ENCODE peak calls at places on chromosomes 13 and 19, in four cellular contexts. M, E, C and U are unnamed samples.

GRCh38 chr13:23960566-23961156 is 63.4 kb upstream of the C1QTNF9B start:
- DNase-seq in C (no peak), M (peak), E (peak), U (peak)

GRCh38 chr13:88648598-88649373 is 977.6 kb downstream of the SLITRK5 start:
- DNase-seq in C (no peak), E (no peak), M (no peak), U (no peak)

GRCh38 chr13:62512194-62513141 is 1096.8 kb upstream of the PCDH20 start:
- DNase-seq in E (peak), C (no peak), M (peak), U (peak)

GRCh38 chr19:35882074-35882832 is 13.9 kb downstream of the APLP1 start:
- DNase-seq in E (peak), M (peak), C (peak), U (peak)

GRCh38 chr13:92901739-92902138 is 324.9 kb upstream of the GPC6 start:
- DNase-seq in M (no peak), C (no peak), E (no peak), U (no peak)

GRCh38 chr19:16527971-16528521 is 14.2 kb downstream of the CHERP start:
- DNase-seq in E (peak), C (no peak), M (no peak), U (no peak)

GRCh38 chr19:2224754-2225349 is 11.3 kb downstream of the PLEKHJ1 start:
- DNase-seq in M (no peak), C (no peak), E (no peak), U (no peak)

GRCh38 chr19:40433391-40434216 is 7.8 kb upstream of the SERTAD1 start:
- DNase-seq in C (peak), M (peak), E (peak), U (peak)

GRCh38 chr13:113647351-113648217 is 10.4 kb downstream of the ATP4B start:
- DNase-seq in C (peak), M (peak), E (no peak), U (peak)

GRCh38 chr13:27607125-27607524 is 13.2 kb downstream of the LNX2 start:
- DNase-seq in C (peak), E (peak), M (peak), U (peak)

GRCh38 chr13:78401833-78402232 is 201.5 kb downstream of the POU4F1 start:
- DNase-seq in M (no peak), C (no peak), E (peak), U (no peak)

GRCh38 chr19:872266-872951 is 12.9 kb downstream of the CFD start:
- DNase-seq in C (peak), E (peak), M (peak), U (peak)

GRCh38 chr19:7971553-7972520 is 28.4 kb upstream of the TIMM44 start:
- DNase-seq in M (no peak), E (no peak), C (no peak), U (no peak)

GRCh38 chr13:100550433-100550832 is 38.2 kb downstream of the GGACT start:
- DNase-seq in E (no peak), C (peak), M (peak), U (no peak)

GRCh38 chr19:5013761-5014160 is 44.8 kb downstream of the KDM4B start:
- DNase-seq in C (no peak), E (no peak), M (no peak), U (no peak)

GRCh38 chr13:99484405-99484981 is 16.8 kb upstream of the TM9SF2 start:
- DNase-seq in C (no peak), E (no peak), M (no peak), U (no peak)

GRCh38 chr19:30317403-30317802 is 54.8 kb upstream of the ZNF536 start:
- DNase-seq in M (no peak), E (no peak), C (no peak), U (no peak)

GRCh38 chr19:38173324-38174041 is 50.5 kb downstream of the DPF1 start:
- DNase-seq in C (peak), M (no peak), E (no peak), U (no peak)

GRCh38 chr19:52665529-52665928 is 27.4 kb upstream of the ZNF83 start:
- DNase-seq in C (no peak), M (no peak), E (no peak), U (no peak)

GRCh38 chr19:1445932-1446712 is 3.8 kb upstream of the APC2 start:
- DNase-seq in E (peak), C (no peak), M (no peak), U (peak)

GRCh38 chr19:12913871-12914690 is 5.0 kb downstream of the SYCE2 start:
- DNase-seq in M (peak), E (no peak), C (no peak), U (no peak)

GRCh38 chr13:32901994-32902780 is 114.0 kb upstream of the KL start:
- DNase-seq in M (peak), C (no peak), E (no peak), U (no peak)

GRCh38 chr19:39065928-39066327 is 18.2 kb upstream of the ACP7 start:
- DNase-seq in C (no peak), M (no peak), E (no peak), U (no peak)

GRCh38 chr13:100363351-100363750 is 225.2 kb downstream of the GGACT start:
- DNase-seq in E (no peak), M (peak), C (no peak), U (no peak)

GRCh38 chr19:5891938-5892771 is 11.4 kb downstream of the NDUFA11 start:
- DNase-seq in E (peak), C (no peak), M (peak), U (peak)

GRCh38 chr13:40666058-40666904 is at the start of gene FOXO1:
- DNase-seq in M (peak), E (peak), C (peak), U (peak)

GRCh38 chr13:46097015-46097414 is 7.8 kb downstream of the CPB2 start:
- DNase-seq in E (no peak), C (no peak), M (no peak), U (no peak)

GRCh38 chr13:35228536-35228935 is 248.0 kb downstream of the MAB21L1 start:
- DNase-seq in M (no peak), E (no peak), C (no peak), U (no peak)

GRCh38 chr13:87553142-87553541 is 118.0 kb upstream of the SLITRK5 start:
- DNase-seq in E (no peak), M (no peak), C (no peak), U (no peak)
- TF ChIP-seq CTCF in E (no peak), M (no peak), C (no peak), U (no peak)

GRCh38 chr13:28684257-28684656 is 25.3 kb downstream of the POMP start:
- DNase-seq in C (no peak), E (peak), M (no peak), U (no peak)

GRCh38 chr13:28680541-28680940 is 21.6 kb downstream of the POMP start:
- DNase-seq in M (no peak), C (no peak), E (no peak), U (no peak)

GRCh38 chr13:28679628-28680027 is 20.7 kb downstream of the POMP start:
- DNase-seq in C (no peak), M (no peak), E (no peak), U (no peak)

DNA sequence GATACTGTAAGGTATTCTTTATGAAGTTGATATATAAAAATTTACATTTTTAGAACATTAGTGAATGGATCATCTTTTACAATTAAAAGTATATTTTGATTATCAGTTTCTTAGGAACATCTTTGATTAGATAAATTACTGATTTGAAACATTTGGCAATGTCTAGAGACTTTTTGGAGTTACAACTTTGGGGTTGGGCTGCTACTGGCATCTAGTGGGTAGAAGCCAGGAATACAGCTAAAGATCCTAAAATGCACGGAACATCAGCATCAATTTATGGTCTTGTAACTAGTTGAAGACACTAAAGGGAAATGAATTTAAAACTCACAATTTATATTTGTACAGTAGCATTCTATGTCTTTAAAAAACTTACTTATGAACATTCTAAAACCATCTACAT is 19.9 kb downstream of the POMP start:
- DNase-seq in C (no peak), M (no peak), E (no peak), U (no peak)
- TF ChIP-seq CTCF in C (no peak), M (peak), E (no peak), U (no peak)

GRCh38 chr13:71674776-71675352 is 192.1 kb downstream of the DACH1 start:
- DNase-seq in M (no peak), E (no peak), C (no peak), U (no peak)
- TF ChIP-seq CTCF in M (no peak), E (no peak), C (no peak), U (no peak)

GRCh38 chr19:49016067-49016839 is 638 bp downstream of the LHB start:
- DNase-seq in C (no peak), M (no peak), E (no peak), U (no peak)

GRCh38 chr19:49020342-49020741 is 3.5 kb upstream of the LHB start:
- DNase-seq in C (no peak), E (no peak), M (no peak), U (no peak)

GRCh38 chr19:49017041-49017665 is at the start of gene LHB:
- DNase-seq in M (no peak), E (no peak), C (no peak), U (no peak)

GRCh38 chr19:49019242-49019932 is 2.5 kb upstream of the LHB start:
- DNase-seq in E (peak), C (peak), M (peak), U (peak)

DNA sequence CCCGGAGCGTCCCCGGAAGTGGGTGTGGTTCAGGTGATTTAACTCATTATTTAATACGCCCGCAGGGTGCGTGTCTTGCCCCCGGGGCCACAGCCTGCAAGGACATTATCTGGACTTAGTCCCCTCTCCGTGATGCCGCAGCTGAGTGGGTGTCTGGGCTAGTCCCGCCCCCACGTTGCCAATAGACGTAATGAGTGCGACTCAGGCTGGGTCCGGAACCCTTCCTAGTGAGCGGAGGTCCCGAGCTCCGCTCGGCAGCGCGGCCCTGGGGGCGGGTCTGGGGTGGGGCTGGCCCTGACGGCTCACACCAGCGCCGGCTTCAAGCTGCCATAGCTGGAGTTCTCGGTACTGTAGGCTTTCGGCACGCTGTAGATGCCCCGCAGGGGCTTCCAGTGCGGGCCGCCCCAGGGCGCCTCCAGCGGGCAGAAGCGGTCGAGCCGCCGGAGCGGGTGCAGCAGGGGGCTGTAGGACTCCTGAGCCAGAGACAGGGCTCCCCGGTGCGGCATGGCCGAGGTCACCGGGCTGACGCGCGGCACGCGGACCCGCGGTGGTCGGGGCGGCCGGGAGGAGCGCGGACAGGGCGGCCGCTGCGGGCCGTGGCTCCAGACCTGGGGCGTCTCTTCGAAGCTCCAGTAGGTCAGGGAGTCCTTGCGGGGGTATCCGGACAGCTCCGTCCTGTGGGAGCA is 918 bp upstream of the LHB start:
- DNase-seq in C (peak), M (peak), E (peak), U (peak)
- TF ChIP-seq CTCF in C (peak), M (peak), E (peak), U (peak)

GRCh38 chr13:43159007-43159406 is 135.6 kb downstream of the DNAJC15 start:
- DNase-seq in C (no peak), M (peak), E (no peak), U (no peak)
- TF ChIP-seq CTCF in C (no peak), M (peak), E (peak), U (no peak)

DNA sequence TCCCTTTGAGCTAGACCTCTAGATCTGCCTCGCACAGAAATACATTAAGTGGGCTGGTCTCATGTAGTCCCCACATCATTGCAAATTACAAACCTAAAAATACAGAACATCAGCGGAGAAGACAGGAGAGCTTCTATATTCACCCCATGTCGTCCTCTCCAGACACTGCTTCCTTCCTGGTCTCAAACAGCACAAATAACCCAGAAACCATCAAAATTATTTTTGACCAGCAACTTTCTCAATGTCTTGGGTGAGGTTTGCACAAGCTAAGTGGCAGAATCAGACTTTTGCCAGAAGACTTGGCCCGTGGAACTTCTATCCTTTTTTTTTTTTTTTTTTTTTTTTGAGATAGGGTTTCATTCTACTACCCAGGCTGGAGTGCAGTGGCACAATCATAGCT is 28.2 kb downstream of the CLEC17A start:
- DNase-seq in C (no peak), M (no peak), E (no peak), U (no peak)
- TF ChIP-seq CTCF in C (no peak), M (no peak), E (no peak), U (no peak)

GRCh38 chr13:102487330-102487729 is 85.5 kb upstream of the FGF14 start:
- DNase-seq in E (no peak), M (no peak), C (no peak), U (no peak)

DNA sequence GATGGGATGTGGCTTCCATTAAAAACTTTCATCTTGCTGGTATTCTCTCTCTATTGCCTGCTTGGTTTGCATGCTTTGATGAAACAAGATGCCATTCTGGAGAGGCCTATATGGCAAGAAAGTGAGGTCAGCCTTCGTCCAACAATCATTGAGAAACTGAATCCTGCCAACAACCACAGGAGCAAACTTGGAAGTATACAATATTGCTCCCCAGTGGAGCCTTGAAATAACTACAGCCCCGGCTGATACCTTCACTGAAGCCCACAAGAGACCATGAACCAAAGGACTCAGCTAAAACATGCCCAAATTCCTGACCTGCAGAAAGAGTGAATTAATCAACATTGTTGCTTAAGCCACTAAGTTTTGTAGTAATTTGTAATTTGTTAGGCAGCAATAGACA is 82.5 kb upstream of the FGF14 start:
- DNase-seq in M (peak), E (peak), C (no peak), U (no peak)
- TF ChIP-seq CTCF in M (no peak), E (no peak), C (no peak), U (no peak)

DNA sequence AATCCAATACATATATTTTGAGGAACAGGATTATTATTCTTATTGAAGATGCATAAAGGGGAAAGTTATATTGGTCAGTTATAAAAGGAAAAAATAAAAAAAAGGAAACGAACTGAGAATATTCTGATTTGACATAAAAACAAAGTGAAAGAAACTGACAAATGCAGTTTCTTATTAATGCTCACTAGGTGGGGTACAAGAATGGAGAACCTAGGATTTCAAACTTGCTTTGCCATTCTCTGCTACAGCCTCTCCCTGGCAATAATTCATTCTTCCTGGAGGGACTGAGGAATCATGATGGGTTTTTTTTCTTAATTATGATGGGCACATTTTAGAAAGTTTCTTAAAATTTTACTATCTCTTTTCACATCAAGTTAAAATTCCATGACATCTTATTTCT is 154.9 kb downstream of the PCDH9 start:
- DNase-seq in C (no peak), E (no peak), M (no peak), U (no peak)
- TF ChIP-seq CTCF in C (no peak), E (peak), M (no peak), U (no peak)

GRCh38 chr13:30698488-30699005 is 36.8 kb upstream of the ALOX5AP start:
- DNase-seq in C (no peak), E (no peak), M (no peak), U (no peak)

GRCh38 chr13:30700364-30700763 is 35.0 kb upstream of the ALOX5AP start:
- DNase-seq in M (no peak), E (no peak), C (no peak), U (no peak)

GRCh38 chr13:30704596-30704995 is 30.7 kb upstream of the ALOX5AP start:
- DNase-seq in M (no peak), E (no peak), C (no peak), U (no peak)

GRCh38 chr13:30705672-30706071 is 29.7 kb upstream of the ALOX5AP start:
- DNase-seq in E (no peak), C (no peak), M (no peak), U (peak)

DNA sequence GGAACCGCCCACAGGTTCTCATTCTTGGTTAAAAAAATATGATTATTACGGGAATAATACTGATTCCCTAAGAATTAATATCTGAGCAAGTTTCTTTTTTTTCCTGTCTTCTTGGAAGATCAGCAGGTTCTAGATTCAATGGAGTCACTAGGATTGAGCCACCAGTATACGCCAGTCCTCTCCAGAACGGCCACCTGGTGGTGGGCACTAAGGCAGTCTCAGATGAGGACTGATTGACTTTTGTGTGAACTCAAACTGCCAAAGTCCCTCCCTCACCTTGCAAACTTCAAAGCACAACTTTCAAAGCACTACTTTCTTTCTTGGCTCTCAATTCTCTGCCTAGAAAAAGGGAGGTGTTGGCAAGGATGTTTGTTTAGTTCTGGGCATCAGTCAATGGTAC is 33.3 kb upstream of the ALOX5AP start:
- DNase-seq in E (no peak), C (no peak), M (no peak), U (no peak)
- TF ChIP-seq CTCF in E (no peak), C (no peak), M (no peak), U (no peak)

GRCh38 chr19:49470615-49470978 is 3.4 kb upstream of the FLT3LG start:
- DNase-seq in E (no peak), M (no peak), C (no peak), U (no peak)

GRCh38 chr19:49473868-49474544 is at the start of gene FLT3LG:
- DNase-seq in E (peak), C (peak), M (peak), U (peak)

GRCh38 chr19:49474545-49474930 is 523 bp downstream of the FLT3LG start:
- DNase-seq in C (no peak), E (no peak), M (no peak), U (no peak)

GRCh38 chr19:49475191-49475932 is 1.3 kb downstream of the FLT3LG start:
- DNase-seq in C (no peak), E (no peak), M (no peak), U (no peak)

DNA sequence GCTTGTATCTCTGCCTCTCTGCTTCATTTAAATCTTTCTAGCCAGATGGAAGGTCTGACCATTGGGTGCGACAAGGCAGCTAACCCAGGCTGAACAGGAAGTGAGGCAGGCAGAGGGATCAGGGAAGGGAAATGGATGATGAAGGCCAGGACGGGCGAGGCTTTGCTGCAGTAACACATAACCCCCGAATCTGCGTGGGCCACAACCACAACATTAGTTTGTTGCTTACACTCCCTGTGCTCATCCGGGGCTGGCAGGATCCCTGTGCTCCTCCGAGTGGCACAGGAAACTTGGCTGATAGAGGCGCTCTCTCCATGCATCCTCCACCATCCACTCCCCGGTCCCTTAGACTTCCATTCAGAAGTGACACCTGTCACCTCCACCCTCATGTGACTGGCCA is 1.1 kb upstream of the FLT3LG start:
- DNase-seq in E (no peak), M (no peak), C (no peak), U (no peak)
- TF ChIP-seq CTCF in E (no peak), M (no peak), C (no peak), U (no peak)